ENCODE peak calls at places on chromosomes 13 and 19, in five cellular contexts. U is NCI-H1105 treated with DMSO at 0.1 percent for 48 hours, F is foreskin fibroblast, V is upper lobe of left lung, B is NCI-H460. M is an unnamed sample.

GRCh38 chr13:98653471-98653985 is 76.6 kb upstream of the STK24 start:
- DNase-seq in F (peak), V (peak), B (peak), U (peak), M (no peak)

GRCh38 chr19:3316659-3317207 is 49.6 kb upstream of the NFIC start:
- DNase-seq in F (no peak), V (no peak), B (no peak), U (no peak), M (no peak)

GRCh38 chr19:50362030-50362412 is 3.4 kb downstream of the NAPSA start:
- DNase-seq in V (no peak), F (no peak), B (no peak), U (no peak), M (no peak)

GRCh38 chr13:75621147-75621546 is 15.0 kb upstream of the LMO7 start:
- DNase-seq in F (peak), U (no peak), V (no peak), B (no peak), M (no peak)

GRCh38 chr13:114249062-114249461 is 14.4 kb downstream of the CDC16 start:
- DNase-seq in U (no peak), V (no peak), B (no peak), F (no peak), M (no peak)

GRCh38 chr19:9721861-9722260 is 46.7 kb downstream of the ZNF846 start:
- DNase-seq in F (no peak), B (no peak), V (no peak), U (peak), M (no peak)

GRCh38 chr13:85985791-85986190 is 186.6 kb upstream of the SLITRK6 start:
- DNase-seq in U (no peak), B (no peak), F (no peak), V (no peak), M (no peak)

GRCh38 chr19:41431426-41432386 is 4.5 kb upstream of the B3GNT8 start:
- DNase-seq in B (no peak), F (peak), U (no peak), V (peak), M (no peak)

GRCh38 chr13:72648513-72649065 is 78.8 kb downstream of the MZT1 start:
- DNase-seq in U (no peak), F (no peak), V (no peak), B (no peak), M (no peak)

GRCh38 chr19:18754501-18754900 is 36.6 kb downstream of the COMP start:
- DNase-seq in V (no peak), U (no peak), B (no peak), F (no peak), M (no peak)

GRCh38 chr13:21871919-21872318 is 201.0 kb downstream of the FGF9 start:
- DNase-seq in V (no peak), U (no peak), B (no peak), F (no peak), M (no peak)

GRCh38 chr19:51441410-51442390 is 16.6 kb downstream of the SIGLEC8 start:
- DNase-seq in V (peak), U (no peak), F (no peak), B (no peak), M (no peak)

GRCh38 chr13:75908137-75908536 is 272.0 kb downstream of the LMO7 start:
- DNase-seq in B (no peak), U (no peak), F (peak), V (no peak), M (no peak)

GRCh38 chr13:26386026-26386425 is 132.1 kb downstream of the CDK8 start:
- DNase-seq in U (no peak), B (no peak), F (no peak), V (no peak), M (no peak)